ENCODE peak calls at places on chromosome 3, in four cellular contexts. One of them, this sample, is unnamed.

GRCh38 chr3:55180936-55181535 is 253.2 kb upstream of the LRTM1 start:
- DNase-seq in transverse colon: no peak
- DNase-seq in breast epithelium: no peak
- DNase-seq in thoracic aorta: no peak
- DNase-seq in this sample: no peak

GRCh38 chr3:197338586-197338985 is 40.2 kb upstream of the DLG1 start:
- DNase-seq in thoracic aorta: no peak
- DNase-seq in transverse colon: no peak
- DNase-seq in breast epithelium: no peak
- DNase-seq in this sample: no peak

GRCh38 chr3:107884719-107885460 is 205.9 kb downstream of the CD47 start:
- DNase-seq in breast epithelium: no peak
- DNase-seq in thoracic aorta: no peak
- DNase-seq in transverse colon: no peak
- DNase-seq in this sample: no peak

GRCh38 chr3:140455476-140455875 is 222.4 kb upstream of the TRIM42 start:
- DNase-seq in thoracic aorta: no peak
- DNase-seq in transverse colon: no peak
- DNase-seq in breast epithelium: no peak
- DNase-seq in this sample: no peak

GRCh38 chr3:197082871-197083270 is 53.3 kb upstream of the MELTF start:
- DNase-seq in breast epithelium: no peak
- DNase-seq in transverse colon: no peak
- DNase-seq in thoracic aorta: no peak
- DNase-seq in this sample: no peak

GRCh38 chr3:117788086-117788485 is 1078.5 kb downstream of the TUSC7 start:
- DNase-seq in breast epithelium: no peak
- DNase-seq in transverse colon: no peak
- DNase-seq in thoracic aorta: no peak
- DNase-seq in this sample: no peak

GRCh38 chr3:10883478-10884234 is 67.6 kb downstream of the SLC6A11 start:
- DNase-seq in thoracic aorta: no peak
- DNase-seq in breast epithelium: no peak
- DNase-seq in transverse colon: no peak
- DNase-seq in this sample: no peak

GRCh38 chr3:71461749-71462483 is 121.6 kb downstream of the FOXP1 start:
- DNase-seq in transverse colon: no peak
- DNase-seq in thoracic aorta: no peak
- DNase-seq in breast epithelium: no peak
- DNase-seq in this sample: no peak

GRCh38 chr3:50388720-50389352 is 29.5 kb upstream of the TMEM115 start:
- DNase-seq in thoracic aorta: no peak
- DNase-seq in breast epithelium: no peak
- DNase-seq in transverse colon: no peak
- DNase-seq in this sample: no peak

GRCh38 chr3:189488241-189488767 is 142.9 kb upstream of the TP63 start:
- DNase-seq in transverse colon: no peak
- DNase-seq in thoracic aorta: no peak
- DNase-seq in breast epithelium: no peak
- DNase-seq in this sample: no peak

GRCh38 chr3:50603261-50604109 is 8.1 kb downstream of the CISH start:
- DNase-seq in transverse colon: no peak
- DNase-seq in thoracic aorta: no peak
- DNase-seq in breast epithelium: no peak
- DNase-seq in this sample: no peak

GRCh38 chr3:129126726-129127280 is 5.2 kb upstream of the RAB43 start:
- DNase-seq in thoracic aorta: no peak
- DNase-seq in breast epithelium: no peak
- DNase-seq in transverse colon: no peak
- DNase-seq in this sample: no peak

GRCh38 chr3:184240384-184241140 is 8.2 kb downstream of the ALG3 start:
- DNase-seq in thoracic aorta: no peak
- DNase-seq in transverse colon: no peak
- DNase-seq in breast epithelium: no peak
- DNase-seq in this sample: peak; percentile 54

GRCh38 chr3:46192939-46193338 is 15.2 kb downstream of the CCR1 start:
- DNase-seq in breast epithelium: no peak
- DNase-seq in transverse colon: no peak
- DNase-seq in thoracic aorta: no peak
- DNase-seq in this sample: no peak

GRCh38 chr3:120077726-120078125 is 16.5 kb downstream of the GSK3B start:
- DNase-seq in transverse colon: no peak
- DNase-seq in breast epithelium: no peak
- DNase-seq in thoracic aorta: no peak
- DNase-seq in this sample: no peak

GRCh38 chr3:4766263-4766662 is 213.0 kb upstream of the BHLHE40 start:
- DNase-seq in thoracic aorta: no peak
- DNase-seq in transverse colon: no peak
- DNase-seq in breast epithelium: no peak
- DNase-seq in this sample: no peak

GRCh38 chr3:49411550-49411967 is 217 bp downstream of the RHOA start:
- DNase-seq in transverse colon: peak; percentile 71
- DNase-seq in breast epithelium: no peak
- DNase-seq in thoracic aorta: no peak
- DNase-seq in this sample: peak; percentile 84

GRCh38 chr3:197125601-197126000 is 96.0 kb upstream of the MELTF start:
- DNase-seq in transverse colon: no peak
- DNase-seq in thoracic aorta: no peak
- DNase-seq in breast epithelium: no peak
- DNase-seq in this sample: no peak

GRCh38 chr3:123692671-123693070 is 107.8 kb upstream of the HACD2 start:
- DNase-seq in breast epithelium: no peak
- DNase-seq in thoracic aorta: no peak
- DNase-seq in transverse colon: no peak
- DNase-seq in this sample: no peak
- H3K4me1 ChIP-seq in breast epithelium: peaks cover 7% of the 10 kb centered on the region
- H3K4me1 ChIP-seq in thoracic aorta: peaks cover 91% of the 10 kb centered on the region
- H3K4me1 ChIP-seq in transverse colon: peaks cover 20% of the 10 kb centered on the region
- H3K4me1 ChIP-seq in this sample: peaks cover 15% of the 10 kb centered on the region

DNA sequence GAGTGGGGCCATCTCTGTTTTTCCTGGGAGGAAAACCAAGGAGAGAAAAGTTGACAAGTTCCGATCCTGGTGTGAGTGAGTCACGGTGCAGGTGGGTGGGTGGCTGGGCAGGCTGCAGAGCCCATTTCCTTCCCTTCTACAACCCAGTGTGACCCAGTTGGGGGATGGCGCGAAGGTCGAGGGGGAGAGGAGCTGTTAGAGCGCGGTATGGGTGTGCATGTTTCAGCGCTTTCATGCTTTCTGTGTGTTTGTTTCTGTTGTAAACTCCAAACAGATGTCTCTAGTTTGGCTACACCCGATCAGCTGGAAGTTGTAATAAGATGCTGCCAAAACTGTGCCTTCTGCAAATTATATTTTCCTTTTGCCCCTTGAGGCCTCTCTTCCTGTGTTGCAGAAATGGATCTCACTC is 3.8 kb downstream of the FAM43A start:
- DNase-seq in breast epithelium: no peak
- DNase-seq in transverse colon: no peak
- DNase-seq in thoracic aorta: no peak
- DNase-seq in this sample: no peak
- H3K4me3 ChIP-seq in breast epithelium: peak overlapping the region; percentile 23
- H3K4me3 ChIP-seq in transverse colon: no peak overlapping the region
- H3K4me3 ChIP-seq in thoracic aorta: no peak overlapping the region
- H3K4me3 ChIP-seq in this sample: no peak overlapping the region

GRCh38 chr3:42637001-42637400 is 16.5 kb upstream of the ZBTB47 start:
- DNase-seq in breast epithelium: no peak
- DNase-seq in transverse colon: no peak
- DNase-seq in thoracic aorta: no peak
- DNase-seq in this sample: no peak

GRCh38 chr3:42632146-42632545 is 21.4 kb upstream of the ZBTB47 start:
- DNase-seq in thoracic aorta: no peak
- DNase-seq in breast epithelium: no peak
- DNase-seq in transverse colon: no peak
- DNase-seq in this sample: no peak

GRCh38 chr3:42633544-42633943 is 20.0 kb upstream of the ZBTB47 start:
- DNase-seq in breast epithelium: no peak
- DNase-seq in thoracic aorta: no peak
- DNase-seq in transverse colon: no peak
- DNase-seq in this sample: no peak

GRCh38 chr3:42638339-42638842 is 15.1 kb upstream of the ZBTB47 start:
- DNase-seq in transverse colon: no peak
- DNase-seq in thoracic aorta: no peak
- DNase-seq in breast epithelium: no peak
- DNase-seq in this sample: no peak

GRCh38 chr3:42635111-42635510 is 18.4 kb upstream of the ZBTB47 start:
- DNase-seq in breast epithelium: no peak
- DNase-seq in transverse colon: no peak
- DNase-seq in thoracic aorta: no peak
- DNase-seq in this sample: no peak
- H3K4me1 ChIP-seq in breast epithelium: no peaks in the 10 kb centered on the region
- H3K4me1 ChIP-seq in transverse colon: no peaks in the 10 kb centered on the region
- H3K4me1 ChIP-seq in thoracic aorta: peaks cover 20% of the 10 kb centered on the region
- H3K4me1 ChIP-seq in this sample: no peaks in the 10 kb centered on the region

GRCh38 chr3:190581041-190581501 is 67.2 kb downstream of the IL1RAP start:
- DNase-seq in thoracic aorta: no peak
- DNase-seq in breast epithelium: no peak
- DNase-seq in transverse colon: no peak
- DNase-seq in this sample: no peak
- H3K4me3 ChIP-seq in thoracic aorta: no peak overlapping the region
- H3K4me3 ChIP-seq in breast epithelium: no peak overlapping the region
- H3K4me3 ChIP-seq in transverse colon: no peak overlapping the region
- H3K4me3 ChIP-seq in this sample: no peak overlapping the region

GRCh38 chr3:126514161-126514560 is 3.4 kb downstream of the UROC1 start:
- DNase-seq in thoracic aorta: no peak
- DNase-seq in transverse colon: no peak
- DNase-seq in breast epithelium: no peak
- DNase-seq in this sample: no peak

GRCh38 chr3:126516936-126517290 is 660 bp downstream of the UROC1 start:
- DNase-seq in transverse colon: no peak
- DNase-seq in breast epithelium: no peak
- DNase-seq in thoracic aorta: no peak
- DNase-seq in this sample: no peak

GRCh38 chr3:126512916-126513650 is 4.5 kb downstream of the UROC1 start:
- DNase-seq in thoracic aorta: no peak
- DNase-seq in breast epithelium: no peak
- DNase-seq in transverse colon: no peak
- DNase-seq in this sample: no peak

GRCh38 chr3:126516152-126516935 is 1.2 kb downstream of the UROC1 start:
- DNase-seq in transverse colon: no peak
- DNase-seq in breast epithelium: no peak
- DNase-seq in thoracic aorta: no peak
- DNase-seq in this sample: no peak

GRCh38 chr3:126515066-126515706 is 2.4 kb downstream of the UROC1 start:
- DNase-seq in breast epithelium: no peak
- DNase-seq in thoracic aorta: no peak
- DNase-seq in transverse colon: no peak
- DNase-seq in this sample: no peak
- H3K4me1 ChIP-seq in breast epithelium: no peaks in the 10 kb centered on the region
- H3K4me1 ChIP-seq in thoracic aorta: no peaks in the 10 kb centered on the region
- H3K4me1 ChIP-seq in transverse colon: no peaks in the 10 kb centered on the region
- H3K4me1 ChIP-seq in this sample: peaks cover 27% of the 10 kb centered on the region

DNA sequence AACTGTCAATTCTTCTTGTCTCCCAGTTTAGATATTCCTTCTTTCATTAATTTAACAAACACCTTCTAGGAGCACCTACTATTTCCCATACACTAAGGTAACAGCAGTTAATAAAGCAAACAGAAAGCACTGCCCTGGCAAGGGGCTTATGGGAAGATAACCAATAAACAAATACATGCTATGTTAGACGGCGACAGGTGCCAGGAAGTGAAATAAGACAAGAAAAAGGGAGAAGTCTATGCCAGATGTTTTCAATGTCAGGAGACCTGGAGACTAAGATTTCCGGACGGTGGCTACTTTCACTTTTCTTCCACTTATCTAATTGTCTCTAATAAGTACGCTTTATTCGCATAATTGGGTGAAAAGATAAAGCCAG is 32.5 kb upstream of the ZNF445 start:
- DNase-seq in transverse colon: no peak
- DNase-seq in thoracic aorta: no peak
- DNase-seq in breast epithelium: no peak
- DNase-seq in this sample: no peak
- H3K4me3 ChIP-seq in transverse colon: peak overlapping the region; percentile 97
- H3K4me3 ChIP-seq in thoracic aorta: peak overlapping the region; percentile 76
- H3K4me3 ChIP-seq in breast epithelium: peak overlapping the region; percentile 98
- H3K4me3 ChIP-seq in this sample: peak overlapping the region; percentile 56

GRCh38 chr3:127544806-127545545 is 45.6 kb downstream of the TPRA1 start:
- DNase-seq in thoracic aorta: no peak
- DNase-seq in breast epithelium: no peak
- DNase-seq in transverse colon: no peak
- DNase-seq in this sample: no peak
- H3K4me1 ChIP-seq in thoracic aorta: peaks cover 28% of the 10 kb centered on the region
- H3K4me1 ChIP-seq in breast epithelium: no peaks in the 10 kb centered on the region
- H3K4me1 ChIP-seq in transverse colon: no peaks in the 10 kb centered on the region
- H3K4me1 ChIP-seq in this sample: peaks cover 10% of the 10 kb centered on the region

This sample was measured in Caco-2.